ENCODE peak calls at places on chromosomes 4 and X, in seven cellular contexts. One of them, this sample, is unnamed.
A peak's percentile ranks its signal among the peaks of the same experiment; 100 is the strongest.

GRCh38 chr4:161376275-161376674 is 787.5 kb downstream of the FSTL5 start:
- DNase-seq in SK-N-SH: no peak
- DNase-seq in H1: no peak
- DNase-seq in HCT116: no peak
- DNase-seq in K562: no peak
- DNase-seq in GM12878: no peak
- DNase-seq in HepG2: no peak
- DNase-seq in this sample: no peak

GRCh38 chr4:186557061-186557460 is 1.7 kb upstream of the MTNR1A start:
- DNase-seq in K562: no peak
- DNase-seq in H1: no peak
- DNase-seq in HepG2: no peak
- DNase-seq in SK-N-SH: no peak
- DNase-seq in HCT116: no peak
- DNase-seq in GM12878: no peak
- DNase-seq in this sample: no peak

GRCh38 chr4:56902703-56903102 is 5.0 kb upstream of the REST start:
- DNase-seq in HepG2: no peak
- DNase-seq in HCT116: no peak
- DNase-seq in SK-N-SH: no peak
- DNase-seq in H1: no peak
- DNase-seq in K562: no peak
- DNase-seq in GM12878: no peak
- DNase-seq in this sample: no peak

GRCh38 chrX:130788786-130789581 is 114.0 kb downstream of the ENOX2 start:
- DNase-seq in K562: no peak
- DNase-seq in GM12878: no peak
- DNase-seq in SK-N-SH: no peak
- DNase-seq in HepG2: no peak
- DNase-seq in H1: no peak
- DNase-seq in HCT116: no peak
- DNase-seq in this sample: no peak

GRCh38 chr4:140296871-140297570 is 76.4 kb upstream of the SCOC start:
- DNase-seq in SK-N-SH: no peak
- DNase-seq in GM12878: no peak
- DNase-seq in HCT116: peak; percentile 29
- DNase-seq in K562: peak; percentile 37
- DNase-seq in HepG2: no peak
- DNase-seq in H1: no peak
- DNase-seq in this sample: no peak

GRCh38 chr4:55819634-55820033 is at the start of gene EXOC1L:
- DNase-seq in SK-N-SH: peak; percentile 75
- DNase-seq in HepG2: peak; percentile 7
- DNase-seq in HCT116: no peak
- DNase-seq in K562: peak; percentile 14
- DNase-seq in GM12878: no peak
- DNase-seq in H1: peak; percentile 80
- DNase-seq in this sample: no peak

GRCh38 chr4:152106781-152107321 is 346.0 kb upstream of the GATB start:
- DNase-seq in HepG2: no peak
- DNase-seq in H1: no peak
- DNase-seq in SK-N-SH: no peak
- DNase-seq in K562: no peak
- DNase-seq in HCT116: no peak
- DNase-seq in GM12878: no peak
- DNase-seq in this sample: no peak

GRCh38 chrX:73836956-73837477 is 274.0 kb downstream of the CHIC1 start:
- DNase-seq in HepG2: no peak
- DNase-seq in SK-N-SH: no peak
- DNase-seq in GM12878: no peak
- DNase-seq in K562: no peak
- DNase-seq in HCT116: no peak
- DNase-seq in H1: no peak
- DNase-seq in this sample: no peak

GRCh38 chr4:176123710-176124407 is 58.2 kb downstream of the WDR17 start:
- DNase-seq in K562: peak; percentile 6
- DNase-seq in H1: no peak
- DNase-seq in SK-N-SH: peak; percentile 22
- DNase-seq in GM12878: peak; percentile 51
- DNase-seq in HepG2: peak; percentile 24
- DNase-seq in HCT116: peak; percentile 26
- DNase-seq in this sample: no peak

GRCh38 chr4:88196523-88197185 is 38.2 kb upstream of the ABCG2 start:
- DNase-seq in H1: no peak
- DNase-seq in SK-N-SH: no peak
- DNase-seq in HCT116: no peak
- DNase-seq in K562: no peak
- DNase-seq in HepG2: no peak
- DNase-seq in GM12878: no peak
- DNase-seq in this sample: no peak

GRCh38 chr4:83010111-83010521 is 507 bp downstream of the LIN54 start:
- DNase-seq in GM12878: no peak
- DNase-seq in H1: no peak
- DNase-seq in SK-N-SH: no peak
- DNase-seq in HepG2: no peak
- DNase-seq in HCT116: no peak
- DNase-seq in K562: no peak
- DNase-seq in this sample: no peak

GRCh38 chr4:97923096-97923495 is 220.2 kb downstream of the STPG2 start:
- DNase-seq in K562: no peak
- DNase-seq in H1: no peak
- DNase-seq in SK-N-SH: no peak
- DNase-seq in GM12878: no peak
- DNase-seq in HepG2: no peak
- DNase-seq in HCT116: no peak
- DNase-seq in this sample: no peak

GRCh38 chr4:32032136-32032672 is 1312.0 kb downstream of the PCDH7 start:
- DNase-seq in GM12878: no peak
- DNase-seq in HepG2: no peak
- DNase-seq in K562: no peak
- DNase-seq in SK-N-SH: no peak
- DNase-seq in H1: no peak
- DNase-seq in HCT116: no peak
- DNase-seq in this sample: no peak

GRCh38 chr4:3307060-3307459 is 14.2 kb downstream of the RGS12 start:
- DNase-seq in HepG2: no peak
- DNase-seq in K562: no peak
- DNase-seq in SK-N-SH: no peak
- DNase-seq in HCT116: no peak
- DNase-seq in GM12878: no peak
- DNase-seq in H1: no peak
- DNase-seq in this sample: no peak

GRCh38 chr4:121154103-121154515 is 10.0 kb downstream of the TNIP3 start:
- DNase-seq in HepG2: no peak
- DNase-seq in K562: no peak
- DNase-seq in GM12878: peak; percentile 24
- DNase-seq in H1: no peak
- DNase-seq in SK-N-SH: no peak
- DNase-seq in HCT116: no peak
- DNase-seq in this sample: no peak

GRCh38 chr4:8831221-8832129 is 40.2 kb downstream of the HMX1 start:
- DNase-seq in K562: no peak
- DNase-seq in SK-N-SH: peak; percentile 10
- DNase-seq in H1: no peak
- DNase-seq in HepG2: no peak
- DNase-seq in HCT116: no peak
- DNase-seq in GM12878: no peak
- DNase-seq in this sample: no peak

GRCh38 chrX:68895339-68896250 is 66.8 kb downstream of the EFNB1 start:
- DNase-seq in SK-N-SH: peak; percentile 68
- DNase-seq in HCT116: no peak
- DNase-seq in K562: peak; percentile 29
- DNase-seq in GM12878: no peak
- DNase-seq in HepG2: peak; percentile 3
- DNase-seq in H1: no peak
- DNase-seq in this sample: peak; percentile 16

GRCh38 chrX:121504148-121504547 is 456.7 kb downstream of the GLUD2 start:
- DNase-seq in H1: no peak
- DNase-seq in K562: no peak
- DNase-seq in HepG2: no peak
- DNase-seq in HCT116: no peak
- DNase-seq in SK-N-SH: no peak
- DNase-seq in GM12878: no peak
- DNase-seq in this sample: no peak

GRCh38 chrX:2962346-2962745 is 33.2 kb upstream of the ARSD start:
- DNase-seq in HepG2: peak; percentile 3
- DNase-seq in HCT116: no peak
- DNase-seq in GM12878: no peak
- DNase-seq in H1: no peak
- DNase-seq in K562: no peak
- DNase-seq in SK-N-SH: no peak
- DNase-seq in this sample: no peak

GRCh38 chr4:24564488-24564887 is 19.9 kb downstream of the DHX15 start:
- DNase-seq in K562: no peak
- DNase-seq in HepG2: no peak
- DNase-seq in GM12878: no peak
- DNase-seq in HCT116: no peak
- DNase-seq in SK-N-SH: no peak
- DNase-seq in H1: no peak
- DNase-seq in this sample: no peak
- TF ChIP-seq JUND in K562: no peak
- TF ChIP-seq JUND in HepG2: no peak
- TF ChIP-seq JUND in GM12878: no peak
- TF ChIP-seq JUND in HCT116: no peak
- TF ChIP-seq JUND in SK-N-SH: no peak
- TF ChIP-seq JUND in H1: no peak
- TF ChIP-seq JUND in this sample: no peak

GRCh38 chr4:110134269-110134889 is 64.0 kb downstream of the ELOVL6 start:
- DNase-seq in SK-N-SH: no peak
- DNase-seq in K562: no peak
- DNase-seq in GM12878: no peak
- DNase-seq in HepG2: no peak
- DNase-seq in H1: no peak
- DNase-seq in HCT116: no peak
- DNase-seq in this sample: no peak
- TF ChIP-seq JUND in SK-N-SH: no peak
- TF ChIP-seq JUND in K562: no peak
- TF ChIP-seq JUND in GM12878: no peak
- TF ChIP-seq JUND in HepG2: no peak
- TF ChIP-seq JUND in H1: no peak
- TF ChIP-seq JUND in HCT116: no peak
- TF ChIP-seq JUND in this sample: no peak

DNA sequence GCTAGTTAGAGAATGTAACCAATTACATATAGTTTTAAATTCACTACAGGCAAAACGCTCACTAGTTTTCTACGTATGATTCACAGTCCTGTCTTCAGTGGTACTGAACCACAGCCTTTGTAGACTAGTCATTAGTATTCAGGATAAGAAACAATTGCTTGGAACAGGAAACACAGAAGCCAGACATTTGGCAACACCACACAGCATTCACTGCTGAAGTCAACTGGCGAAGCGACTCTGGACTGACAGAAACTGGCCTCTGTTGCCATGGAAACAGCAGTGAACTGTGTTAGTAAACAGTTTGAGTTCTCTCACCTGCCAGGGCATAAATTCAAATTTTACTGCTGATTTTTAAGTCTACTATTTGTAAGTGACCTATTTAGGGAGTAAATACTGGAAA is 57.6 kb downstream of the MAPK10 start:
- DNase-seq in GM12878: no peak
- DNase-seq in K562: no peak
- DNase-seq in HCT116: no peak
- DNase-seq in H1: no peak
- DNase-seq in SK-N-SH: peak; percentile 36
- DNase-seq in HepG2: peak; percentile 3
- DNase-seq in this sample: no peak
- TF ChIP-seq JUND in GM12878: no peak
- TF ChIP-seq JUND in K562: no peak
- TF ChIP-seq JUND in HCT116: no peak
- TF ChIP-seq JUND in H1: no peak
- TF ChIP-seq JUND in SK-N-SH: no peak
- TF ChIP-seq JUND in HepG2: no peak
- TF ChIP-seq JUND in this sample: no peak

GRCh38 chr4:52366625-52367024 is 292.5 kb downstream of the USP46 start:
- DNase-seq in GM12878: no peak
- DNase-seq in HepG2: no peak
- DNase-seq in K562: no peak
- DNase-seq in SK-N-SH: no peak
- DNase-seq in H1: no peak
- DNase-seq in HCT116: no peak
- DNase-seq in this sample: peak; percentile 6

GRCh38 chr4:52371861-52372260 is 287.2 kb downstream of the USP46 start:
- DNase-seq in K562: no peak
- DNase-seq in GM12878: no peak
- DNase-seq in HCT116: no peak
- DNase-seq in H1: no peak
- DNase-seq in SK-N-SH: no peak
- DNase-seq in HepG2: no peak
- DNase-seq in this sample: no peak

GRCh38 chr4:52370576-52370975 is 288.5 kb downstream of the USP46 start:
- DNase-seq in SK-N-SH: no peak
- DNase-seq in H1: no peak
- DNase-seq in K562: no peak
- DNase-seq in HepG2: no peak
- DNase-seq in HCT116: no peak
- DNase-seq in GM12878: no peak
- DNase-seq in this sample: no peak

GRCh38 chr4:52369649-52370048 is 289.5 kb downstream of the USP46 start:
- DNase-seq in K562: no peak
- DNase-seq in HepG2: peak; percentile 97
- DNase-seq in HCT116: no peak
- DNase-seq in H1: no peak
- DNase-seq in GM12878: no peak
- DNase-seq in SK-N-SH: peak; percentile 9
- DNase-seq in this sample: peak; percentile 71

DNA sequence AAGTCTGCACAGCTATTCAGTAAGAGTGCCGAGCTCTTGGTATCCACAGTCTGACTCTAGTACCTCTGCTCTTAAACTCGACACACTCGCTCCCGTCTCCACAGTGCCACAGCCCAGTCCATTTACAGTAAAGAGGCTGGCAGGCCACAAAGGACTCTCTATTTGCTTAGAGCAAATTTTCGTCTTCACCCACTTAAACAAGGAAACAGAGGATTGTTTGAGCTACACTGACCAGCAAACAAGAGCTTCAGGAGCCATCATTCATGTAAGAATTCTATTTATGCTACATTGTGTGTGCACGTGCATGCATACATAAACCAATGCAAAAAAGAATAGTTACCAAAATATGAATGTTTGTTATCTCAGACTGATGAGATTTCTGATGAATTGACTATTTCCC is 290.2 kb downstream of the USP46 start:
- DNase-seq in HCT116: no peak
- DNase-seq in GM12878: no peak
- DNase-seq in H1: no peak
- DNase-seq in SK-N-SH: no peak
- DNase-seq in K562: no peak
- DNase-seq in HepG2: peak; percentile 91
- DNase-seq in this sample: no peak
- TF ChIP-seq JUND in HCT116: no peak
- TF ChIP-seq JUND in GM12878: no peak
- TF ChIP-seq JUND in H1: no peak
- TF ChIP-seq JUND in SK-N-SH: no peak
- TF ChIP-seq JUND in K562: no peak
- TF ChIP-seq JUND in HepG2: no peak
- TF ChIP-seq JUND in this sample: no peak

GRCh38 chr4:38113136-38113535 is 152.9 kb downstream of the PTTG2 start:
- DNase-seq in GM12878: no peak
- DNase-seq in HCT116: no peak
- DNase-seq in HepG2: no peak
- DNase-seq in K562: no peak
- DNase-seq in H1: no peak
- DNase-seq in SK-N-SH: no peak
- DNase-seq in this sample: no peak
- TF ChIP-seq JUND in GM12878: no peak
- TF ChIP-seq JUND in HCT116: no peak
- TF ChIP-seq JUND in HepG2: no peak
- TF ChIP-seq JUND in K562: no peak
- TF ChIP-seq JUND in H1: no peak
- TF ChIP-seq JUND in SK-N-SH: no peak
- TF ChIP-seq JUND in this sample: no peak

GRCh38 chr4:75547647-75548387 is 8.0 kb upstream of the ODAPH start:
- DNase-seq in K562: no peak
- DNase-seq in HCT116: no peak
- DNase-seq in SK-N-SH: peak; percentile 66
- DNase-seq in GM12878: no peak
- DNase-seq in HepG2: peak; percentile 70
- DNase-seq in H1: no peak
- DNase-seq in this sample: no peak
- TF ChIP-seq JUND in K562: no peak
- TF ChIP-seq JUND in HCT116: no peak
- TF ChIP-seq JUND in SK-N-SH: no peak
- TF ChIP-seq JUND in GM12878: no peak
- TF ChIP-seq JUND in HepG2: no peak
- TF ChIP-seq JUND in H1: no peak
- TF ChIP-seq JUND in this sample: no peak